ENCODE peak calls at places on chromosome 9, in nine cellular contexts. X is fibroblast of mammary gland; T is AG04449; D is foreskin fibroblast; F is adrenal gland; S is cardiac muscle cell; I is GM12878; E is astrocyte of the spinal cord; P is CD4-positive, alpha-beta T cell. O is an unnamed sample.
A peak's percentile ranks its signal among the peaks of the same experiment; 100 is the strongest.

GRCh38 chr9:131654857-131655577 is 84.9 kb downstream of the RAPGEF1 start:
- DNase-seq in F (no peak), E (no peak), P (no peak), S (no peak), I (no peak), D (no peak), T (no peak), X (no peak), O (no peak)

GRCh38 chr9:94867842-94868312 is 141.4 kb downstream of the AOPEP start:
- DNase-seq in P (no peak), D (peak; percentile 88), X (peak; percentile 98), I (no peak), E (peak; percentile 96), F (no peak), S (peak; percentile 92), T (peak; percentile 91), O (no peak)

GRCh38 chr9:76542360-76542759 is 83.4 kb downstream of the GCNT1 start:
- DNase-seq in D (no peak), I (no peak), S (no peak), X (no peak), T (no peak), P (no peak), E (no peak), F (no peak), O (no peak)

GRCh38 chr9:7129391-7129790 is 371.6 kb downstream of the KDM4C start:
- DNase-seq in S (no peak), X (no peak), E (no peak), I (no peak), P (no peak), D (no peak), T (no peak), F (no peak), O (no peak)

GRCh38 chr9:99357575-99357974 is 135.5 kb downstream of the SEC61B start:
- DNase-seq in S (no peak), E (no peak), X (peak; percentile 49), D (no peak), F (no peak), P (no peak), I (no peak), T (no peak), O (no peak)

GRCh38 chr9:5735072-5735471 is 97.8 kb downstream of the ERMP1 start:
- DNase-seq in F (no peak), T (no peak), X (no peak), S (no peak), P (no peak), D (no peak), E (no peak), I (no peak), O (no peak)

GRCh38 chr9:130518943-130519772 is 60.2 kb upstream of the FUBP3 start:
- DNase-seq in F (no peak), P (no peak), X (no peak), T (no peak), S (no peak), E (no peak), D (no peak), I (no peak), O (no peak)

GRCh38 chr9:135156525-135157510 is 69.3 kb downstream of the OLFM1 start:
- DNase-seq in E (peak; percentile 3), S (peak; percentile 69), D (peak; percentile 10), X (peak; percentile 42), F (peak; percentile 64), P (no peak), I (no peak), T (no peak), O (no peak)

GRCh38 chr9:130197386-130197785 is 25.2 kb downstream of the NCS1 start:
- DNase-seq in I (no peak), X (no peak), T (no peak), D (no peak), E (no peak), P (no peak), S (no peak), F (no peak), O (peak; percentile 13)

GRCh38 chr9:104200456-104200994 is 106.4 kb downstream of the SMC2 start:
- DNase-seq in X (no peak), P (no peak), D (no peak), E (no peak), F (no peak), T (no peak), S (no peak), I (no peak), O (no peak)

GRCh38 chr9:134698587-134699342 is 57.2 kb downstream of the COL5A1 start:
- DNase-seq in X (peak; percentile 51), S (peak; percentile 56), D (peak; percentile 38), T (no peak), I (no peak), F (peak; percentile 74), P (peak; percentile 16), E (peak; percentile 45), O (peak; percentile 89)

GRCh38 chr9:94991961-94992907 is 265.7 kb downstream of the AOPEP start:
- DNase-seq in P (no peak), T (no peak), D (no peak), F (no peak), I (no peak), S (no peak), X (no peak), E (no peak), O (no peak)

GRCh38 chr9:8349928-8350327 is 550.4 kb upstream of the DMAC1 start:
- DNase-seq in E (no peak), I (no peak), X (no peak), P (no peak), T (no peak), F (no peak), S (no peak), D (no peak), O (no peak)

GRCh38 chr9:71446499-71447411 is 321.6 kb downstream of the CEMIP2 start:
- DNase-seq in F (peak; percentile 43), S (peak; percentile 72), T (no peak), X (peak; percentile 47), D (peak; percentile 14), P (no peak), I (no peak), E (peak; percentile 65), O (peak; percentile 86)

GRCh38 chr9:87872079-87872624 is 10.5 kb upstream of the SPATA31E1 start:
- DNase-seq in S (peak; percentile 41), E (peak; percentile 20), T (no peak), D (no peak), F (no peak), I (no peak), P (no peak), X (peak; percentile 22), O (peak; percentile 51)

DNA sequence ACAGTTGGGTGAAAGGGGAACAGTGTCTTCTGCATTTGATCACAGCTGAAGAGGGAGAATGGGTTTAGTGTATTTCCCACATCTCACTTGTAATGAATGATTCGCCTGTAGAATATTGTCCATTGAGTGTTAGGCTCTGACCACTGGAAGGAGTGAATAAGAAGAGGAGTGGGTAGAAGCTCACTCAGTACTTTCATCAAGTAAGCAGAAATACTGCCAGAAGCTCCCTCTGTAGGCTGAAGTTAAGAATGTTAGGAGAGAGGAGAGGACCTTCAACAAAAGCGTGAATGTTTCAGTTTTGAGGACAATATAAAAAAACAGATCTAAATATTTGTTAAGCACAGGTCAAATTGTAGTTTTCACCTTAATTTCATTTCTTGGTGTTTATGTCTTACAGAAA is 27.5 kb downstream of the FSD1L start:
- DNase-seq in S (peak; percentile 48), E (peak; percentile 52), X (peak; percentile 56), I (no peak), T (peak; percentile 23), D (peak; percentile 24), F (no peak), P (no peak), O (no peak)
- TF ChIP-seq CTCF in S (peak; percentile 47), E (peak; percentile 59), X (peak; percentile 51), I (no peak), T (peak; percentile 27), D (peak; percentile 49), F (peak; percentile 43), P (no peak), O (peak; percentile 23)

GRCh38 chr9:103168254-103168653 is 173.1 kb downstream of the CYLC2 start:
- DNase-seq in P (no peak), D (no peak), F (no peak), T (no peak), E (no peak), S (no peak), X (no peak), I (no peak), O (no peak)

GRCh38 chr9:103167530-103167929 is 172.4 kb downstream of the CYLC2 start:
- DNase-seq in D (no peak), P (no peak), F (no peak), I (no peak), S (no peak), X (no peak), T (no peak), E (no peak), O (no peak)

GRCh38 chr9:103169798-103170197 is 174.7 kb downstream of the CYLC2 start:
- DNase-seq in I (no peak), D (no peak), X (no peak), F (no peak), S (no peak), E (no peak), P (no peak), T (no peak), O (no peak)
- TF ChIP-seq CTCF in I (no peak), D (no peak), X (no peak), F (no peak), S (no peak), E (no peak), P (no peak), T (no peak), O (no peak)

GRCh38 chr9:17699615-17700315 is 120.9 kb downstream of the SH3GL2 start:
- DNase-seq in S (no peak), D (no peak), F (no peak), E (no peak), X (no peak), P (no peak), I (no peak), T (no peak), O (no peak)

GRCh38 chr9:17694336-17694735 is 115.5 kb downstream of the SH3GL2 start:
- DNase-seq in I (no peak), F (no peak), E (no peak), X (no peak), P (no peak), S (no peak), D (no peak), T (no peak), O (no peak)

DNA sequence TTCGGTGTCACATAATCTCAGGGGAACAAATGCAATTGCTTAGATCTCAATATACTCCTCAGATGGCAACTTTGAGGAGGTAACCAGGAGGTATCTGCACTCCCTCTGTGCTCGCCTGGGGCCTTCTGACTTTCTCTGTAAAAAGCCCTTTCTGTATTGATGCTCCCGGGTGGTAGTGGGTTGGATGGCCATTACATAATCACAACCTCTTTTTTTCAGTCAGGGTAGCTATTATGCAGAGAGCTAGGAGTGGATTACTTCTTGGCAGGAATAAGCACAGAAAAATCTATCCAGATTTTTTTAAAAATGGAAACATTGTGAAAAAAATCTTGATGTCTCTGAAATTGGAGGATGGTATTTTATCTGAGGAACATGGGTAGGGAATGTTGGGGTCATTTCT is 116.6 kb downstream of the SH3GL2 start:
- DNase-seq in D (no peak), T (no peak), S (no peak), I (no peak), X (no peak), E (no peak), P (no peak), F (no peak), O (no peak)
- TF ChIP-seq CTCF in D (no peak), T (no peak), S (no peak), I (no peak), X (no peak), E (no peak), P (no peak), F (no peak), O (no peak)

DNA sequence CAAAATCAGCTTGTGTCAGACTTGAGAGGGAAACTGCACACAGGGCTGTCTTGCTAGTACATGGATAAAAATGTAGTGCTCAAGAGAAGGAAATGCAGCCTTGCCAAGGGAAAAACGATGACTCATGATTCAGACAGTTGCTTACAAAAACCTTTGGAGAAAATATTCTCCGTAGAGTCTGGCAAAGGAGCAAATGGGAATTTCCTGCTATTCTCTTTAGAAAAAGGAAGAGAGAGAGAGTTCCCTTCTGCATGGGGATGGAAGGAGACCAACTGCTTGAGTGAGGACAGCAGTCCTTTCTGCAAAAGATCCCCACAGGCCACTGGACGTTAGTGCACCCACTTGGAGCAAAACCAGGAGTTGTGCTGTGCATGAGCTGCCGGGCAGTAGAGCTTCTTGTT is 7.6 kb downstream of the IFNB1 start:
- DNase-seq in P (no peak), I (no peak), X (peak; percentile 94), E (peak; percentile 94), F (peak; percentile 72), S (peak; percentile 98), D (peak; percentile 89), T (peak; percentile 90), O (no peak)
- TF ChIP-seq CTCF in P (no peak), I (no peak), X (peak; percentile 39), E (peak; percentile 24), F (peak; percentile 41), S (peak; percentile 29), D (peak; percentile 26), T (no peak), O (no peak)